ENCODE peak calls at places on chromosome 2, in six cellular contexts. N is lower lobe of right lung; Z is pancreas; P is cardiac muscle cell; D is CD8-positive, alpha-beta memory T cell; G is IMR-90. J is an unnamed sample. For H3K27me3, the result is how much of the 10 kb centered on the place peaks cover.

GRCh38 chr2:158797963-158798700 is 3.0 kb downstream of the DAPL1 start:
- DNase-seq in P (peak), D (no peak), Z (no peak), G (no peak), N (no peak), J (no peak)

GRCh38 chr2:239596792-239597191 is 196.0 kb upstream of the HDAC4 start:
- DNase-seq in D (no peak), P (no peak), Z (no peak), G (no peak), N (peak), J (no peak)

GRCh38 chr2:238141541-238142318 is 3.3 kb downstream of the KLHL30 start:
- DNase-seq in P (no peak), G (no peak), N (peak), Z (no peak), D (no peak), J (no peak)

GRCh38 chr2:172438064-172438421 is 10.7 kb downstream of the ITGA6 start:
- DNase-seq in D (no peak), P (no peak), N (no peak), G (peak), Z (no peak), J (no peak)

GRCh38 chr2:137091704-137092103 is 326.4 kb downstream of the THSD7B start:
- DNase-seq in N (no peak), G (no peak), Z (no peak), P (no peak), D (no peak), J (no peak)

GRCh38 chr2:41907716-41908328 is 140.0 kb upstream of the PKDCC start:
- DNase-seq in Z (no peak), D (no peak), G (peak), P (no peak), N (no peak), J (no peak)

GRCh38 chr2:112805542-112805941 is 21.2 kb upstream of the IL1A start:
- DNase-seq in D (no peak), G (no peak), N (no peak), P (no peak), Z (no peak), J (no peak)

GRCh38 chr2:42117923-42118758 is 51.0 kb upstream of the EML4 start:
- DNase-seq in D (no peak), P (peak), Z (no peak), N (no peak), G (peak), J (no peak)

GRCh38 chr2:101844055-101844635 is 146.6 kb downstream of the MAP4K4 start:
- DNase-seq in Z (no peak), N (no peak), P (peak), D (no peak), G (peak), J (no peak)

GRCh38 chr2:45706028-45706427 is 54.6 kb downstream of the PRKCE start:
- DNase-seq in P (peak), D (no peak), N (no peak), G (peak), Z (no peak), J (no peak)

GRCh38 chr2:178074123-178075005 is 1.8 kb upstream of the PDE11A start:
- DNase-seq in N (no peak), P (peak), Z (no peak), G (no peak), D (no peak), J (no peak)

GRCh38 chr2:217106650-217107014 is 246.8 kb upstream of the TNP1 start:
- DNase-seq in G (peak), N (no peak), Z (no peak), D (no peak), P (peak), J (no peak)

GRCh38 chr2:182077451-182078142 is 91.9 kb downstream of the PPP1R1C start:
- DNase-seq in N (no peak), P (peak), G (peak), D (no peak), Z (peak), J (peak)

GRCh38 chr2:61885896-61886603 is 2.4 kb downstream of the CCT4 start:
- DNase-seq in D (no peak), Z (no peak), N (no peak), P (no peak), G (no peak), J (no peak)

GRCh38 chr2:45134726-45135125 is 125.5 kb upstream of the SIX2 start:
- DNase-seq in G (peak), D (no peak), Z (no peak), P (peak), N (no peak), J (no peak)

DNA sequence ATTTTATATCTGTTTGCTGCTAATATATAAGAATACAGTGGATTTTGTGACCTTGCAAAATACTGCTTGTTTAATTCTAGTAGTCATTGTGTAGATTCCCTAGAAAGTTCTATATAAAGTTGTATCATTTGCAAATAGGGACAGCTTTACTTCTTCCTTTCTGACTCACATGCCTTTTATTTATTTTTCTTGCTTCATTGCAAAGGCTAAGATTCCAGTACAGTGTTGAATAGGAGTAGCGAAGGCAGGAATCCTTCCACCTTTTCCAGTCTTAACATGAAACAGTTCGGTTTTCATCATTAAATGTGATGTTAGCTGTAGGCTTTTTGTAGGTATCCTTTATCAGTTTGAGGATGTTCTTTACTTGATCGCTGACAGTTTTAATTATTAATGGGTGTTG is 58.1 kb downstream of the DGKD start:
- DNase-seq in G (peak), N (no peak), P (no peak), Z (no peak), D (no peak), J (no peak)
- H3K27me3 ChIP-seq in G (under half), N (under half), P (under half), Z (under half), D (under half), J (under half)

GRCh38 chr2:191746306-191746705 is 68.4 kb downstream of the NABP1 start:
- DNase-seq in D (no peak), P (no peak), N (no peak), G (no peak), Z (no peak), J (no peak)

GRCh38 chr2:191748050-191748449 is 70.1 kb downstream of the NABP1 start:
- DNase-seq in G (peak), D (no peak), P (peak), N (no peak), Z (no peak), J (no peak)

GRCh38 chr2:191749181-191749540 is 71.2 kb downstream of the NABP1 start:
- DNase-seq in G (no peak), D (no peak), Z (no peak), N (no peak), P (no peak), J (no peak)

GRCh38 chr2:191748528-191749180 is 70.7 kb downstream of the NABP1 start:
- DNase-seq in G (peak), D (no peak), N (no peak), Z (no peak), P (peak), J (no peak)

DNA sequence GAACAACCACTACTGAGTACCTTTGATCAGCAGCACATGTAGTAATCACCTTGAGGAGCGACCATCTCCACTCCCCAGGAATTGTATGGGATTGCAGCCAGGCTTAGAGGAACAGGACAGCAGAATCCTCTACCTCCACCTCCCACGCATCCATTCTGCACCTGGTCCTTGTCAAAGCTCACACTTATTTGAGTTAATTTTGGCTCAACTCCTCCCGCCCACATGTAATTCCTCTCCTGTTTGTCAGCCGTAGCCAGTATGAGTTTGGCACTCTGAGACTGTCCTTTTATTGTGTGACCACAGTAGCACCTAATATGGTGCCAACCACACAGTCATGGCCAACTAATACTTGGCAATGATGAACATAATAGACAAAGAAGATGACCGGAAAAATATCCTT is 68.9 kb downstream of the NABP1 start:
- DNase-seq in G (no peak), P (no peak), N (no peak), D (no peak), Z (no peak), J (no peak)
- H3K4me3 ChIP-seq in G (no peak), P (no peak), N (no peak), D (no peak), Z (no peak), J (no peak)

GRCh38 chr2:144524190-144524957 is 4.5 kb upstream of the ZEB2 start:
- DNase-seq in D (peak), Z (no peak), N (peak), P (peak), G (no peak), J (no peak)

GRCh38 chr2:144521702-144522101 is 1.8 kb upstream of the ZEB2 start:
- DNase-seq in N (no peak), Z (no peak), G (no peak), D (no peak), P (no peak), J (no peak)

GRCh38 chr2:144523606-144524131 is 3.8 kb upstream of the ZEB2 start:
- DNase-seq in P (no peak), Z (no peak), N (no peak), G (no peak), D (no peak), J (no peak)

GRCh38 chr2:144520718-144521487 is 984 bp upstream of the ZEB2 start:
- DNase-seq in D (no peak), P (peak), G (peak), N (no peak), Z (no peak), J (no peak)

DNA sequence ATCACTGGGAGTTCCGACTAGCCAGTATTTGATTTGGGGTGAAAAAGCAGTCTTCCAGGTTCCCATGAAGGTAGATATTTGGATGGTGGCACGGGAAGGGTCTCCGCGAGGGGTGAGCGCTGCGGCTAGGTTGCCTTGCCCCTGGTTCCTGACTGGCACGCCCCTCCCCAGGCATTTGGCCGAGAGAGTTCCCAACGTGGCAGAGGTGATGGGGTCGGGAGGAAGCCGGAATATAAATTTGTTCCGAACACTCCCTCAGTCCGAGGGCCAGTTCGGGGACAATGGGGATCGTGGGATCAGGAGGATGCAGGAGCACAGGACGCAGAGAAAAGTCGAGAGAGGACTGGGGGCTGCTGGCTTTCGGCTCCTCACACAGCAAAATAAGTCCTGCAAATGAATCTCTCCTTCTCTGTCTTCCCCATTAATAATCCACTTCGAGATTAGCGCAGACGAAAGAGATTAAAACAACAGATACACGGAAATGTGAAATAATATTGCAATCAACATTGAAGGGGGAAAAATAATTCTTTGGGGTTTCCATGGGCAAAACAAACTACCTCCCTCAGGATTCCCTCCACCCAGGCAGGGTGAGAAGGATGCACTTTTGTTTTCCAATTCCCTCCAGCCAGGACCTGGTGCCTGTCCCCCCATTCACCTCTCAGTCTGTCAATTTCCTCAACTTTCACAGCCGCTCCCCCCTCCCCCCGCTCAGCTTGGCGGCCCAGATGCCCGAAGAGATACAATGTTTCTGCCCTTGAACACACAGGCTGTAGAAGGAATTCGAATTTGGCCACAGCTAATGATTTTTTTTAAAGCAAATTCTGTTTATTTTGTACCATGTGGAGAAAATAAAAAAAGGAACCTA is 3.1 kb upstream of the ZEB2 start:
- DNase-seq in Z (no peak), D (no peak), G (no peak), N (peak), P (no peak), J (no peak)
- H3K27ac ChIP-seq in Z (no peak), D (peak), G (peak), N (peak), P (no peak), J (no peak)

GRCh38 chr2:132645943-132646804 is 23.8 kb downstream of the LYPD1 start:
- DNase-seq in Z (no peak), P (no peak), D (no peak), N (no peak), G (no peak), J (no peak)
- H3K27me3 ChIP-seq in Z (under half), P (half or more), D (under half), N (under half), G (under half), J (under half)

GRCh38 chr2:212078103-212078502 is 460.5 kb downstream of the ERBB4 start:
- DNase-seq in Z (no peak), P (no peak), G (no peak), D (no peak), N (no peak), J (no peak)
- H3K4me3 ChIP-seq in Z (no peak), P (no peak), G (no peak), D (no peak), N (no peak), J (no peak)

GRCh38 chr2:98514879-98515570 is 70.4 kb downstream of the INPP4A start:
- DNase-seq in Z (no peak), D (no peak), P (peak), N (no peak), G (peak), J (no peak)

GRCh38 chr2:98511981-98512380 is 67.3 kb downstream of the INPP4A start:
- DNase-seq in P (no peak), Z (no peak), D (no peak), G (no peak), N (no peak), J (no peak)

GRCh38 chr2:98512699-98513098 is 68.0 kb downstream of the INPP4A start:
- DNase-seq in N (no peak), Z (no peak), D (no peak), P (no peak), G (no peak), J (no peak)

GRCh38 chr2:98515571-98515927 is 70.9 kb downstream of the INPP4A start:
- DNase-seq in P (no peak), Z (no peak), G (no peak), D (no peak), N (no peak), J (no peak)

GRCh38 chr2:98514096-98514639 is 69.5 kb downstream of the INPP4A start:
- DNase-seq in G (no peak), Z (no peak), P (no peak), N (no peak), D (no peak), J (no peak)
- H3K27ac ChIP-seq in G (no peak), Z (no peak), P (no peak), N (no peak), D (no peak), J (no peak)

DNA sequence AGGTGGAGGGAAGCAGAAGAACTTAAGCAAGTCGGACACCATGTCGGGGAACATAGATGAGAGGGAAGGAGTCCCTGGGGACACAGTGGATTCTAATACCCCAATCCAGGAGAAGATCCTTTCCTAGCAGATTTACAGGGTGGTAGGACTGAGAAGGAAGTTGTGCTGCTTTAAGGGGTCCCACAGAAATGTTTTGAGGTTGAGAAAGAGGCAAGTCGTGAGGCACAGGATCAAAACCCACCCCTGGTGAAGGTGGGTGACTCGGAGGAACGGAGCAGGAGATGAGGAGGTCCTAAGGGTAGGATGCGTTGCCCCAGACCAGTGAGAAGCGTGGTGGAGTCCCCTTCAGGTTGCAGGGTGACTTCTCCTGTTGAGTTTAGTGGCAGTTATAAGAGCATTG is 32.7 kb downstream of the DCDC2C start:
- DNase-seq in G (no peak), D (no peak), N (no peak), P (no peak), Z (no peak), J (no peak)
- H3K27me3 ChIP-seq in G (under half), D (under half), N (under half), P (under half), Z (under half), J (under half)

J was measured in AG04450.